ENCODE peak calls at places on chromosomes 16 and 17, in four cellular contexts. F, K, R and L are unnamed samples.
A peak's percentile ranks its signal among the peaks of the same experiment; 100 is the strongest.

GRCh38 chr17:79757140-79757745 is 20.7 kb upstream of the CBX2 start:
- DNase-seq in F (no peak), K (no peak), R (no peak), L (no peak)

GRCh38 chr17:27456681-27457404 is 595 bp downstream of the KSR1 start:
- DNase-seq in F (no peak), K (no peak), R (no peak), L (no peak)

GRCh38 chr16:30010817-30011504 is at the start of gene DOC2A:
- DNase-seq in F (no peak), K (no peak), R (no peak), L (no peak)

GRCh38 chr16:89921699-89922476 is 1.3 kb upstream of the TUBB3 start:
- DNase-seq in F (peak; percentile 79), K (peak; percentile 87), R (no peak), L (peak; percentile 71)

GRCh38 chr17:68593331-68593710 is 7.8 kb downstream of the FAM20A start:
- DNase-seq in F (no peak), K (no peak), R (no peak), L (no peak)

GRCh38 chr17:49645654-49646053 is 32.2 kb downstream of the SPOP start:
- DNase-seq in F (no peak), K (no peak), R (no peak), L (no peak)

GRCh38 chr17:74199306-74200092 is 4.0 kb upstream of the RPL38 start:
- DNase-seq in F (no peak), K (peak; percentile 83), R (peak; percentile 64), L (no peak)

GRCh38 chr17:27810211-27810901 is 10.0 kb upstream of the NOS2 start:
- DNase-seq in F (no peak), K (no peak), R (no peak), L (no peak)

GRCh38 chr16:48511071-48511540 is 98.9 kb downstream of the N4BP1 start:
- DNase-seq in F (no peak), K (no peak), R (no peak), L (peak; percentile 61)

GRCh38 chr17:65064452-65065019 is 8.0 kb upstream of the GNA13 start:
- DNase-seq in F (peak; percentile 90), K (peak; percentile 91), R (no peak), L (no peak)

GRCh38 chr17:4150106-4150505 is 7.1 kb downstream of the CYB5D2 start:
- DNase-seq in F (no peak), K (no peak), R (no peak), L (no peak)

DNA sequence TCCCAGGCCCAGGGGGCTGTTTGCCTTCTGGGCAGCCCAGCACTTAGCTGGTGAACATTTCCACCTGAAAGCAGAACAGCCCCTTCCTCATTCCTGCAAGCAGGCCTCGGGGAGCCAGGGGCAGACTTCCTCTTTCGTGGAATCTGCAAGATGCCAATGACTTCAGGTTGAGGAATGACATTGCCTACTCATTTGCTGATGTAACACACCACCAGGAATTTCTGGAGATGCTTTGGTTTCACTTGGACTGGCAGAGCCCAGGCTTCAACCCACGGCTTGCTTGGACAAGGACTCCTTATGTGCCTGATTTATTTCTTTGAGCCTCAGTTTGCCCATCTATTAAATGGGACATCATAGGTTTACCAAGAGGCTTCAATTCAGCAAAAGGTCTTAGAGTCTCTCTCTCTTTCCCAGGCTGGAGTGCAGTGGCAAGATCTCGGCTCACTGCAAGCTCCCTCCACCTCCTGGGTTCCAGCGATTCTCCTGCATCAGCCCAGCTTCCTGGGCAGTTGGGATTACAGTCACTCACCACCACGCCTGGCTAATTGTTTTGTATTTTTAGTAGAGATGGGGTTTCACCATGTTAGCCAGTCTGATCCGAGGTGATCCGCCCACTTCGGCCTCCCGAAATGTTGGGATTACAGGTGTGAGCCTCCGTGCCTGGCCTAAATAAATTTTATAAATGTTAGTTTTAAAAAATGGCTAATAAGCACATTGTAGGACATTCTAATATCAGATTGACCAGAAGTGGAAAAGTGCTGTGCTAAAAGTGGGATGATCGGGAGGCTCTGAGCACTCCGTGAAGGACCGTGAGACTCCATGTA is 874 bp upstream of the NLRP1 start:
- DNase-seq in F (peak; percentile 41), K (peak; percentile 55), R (no peak), L (peak; percentile 75)
- H3K4me3 ChIP-seq in F (no peak overlapping the region), K (no peak overlapping the region), R (no peak overlapping the region), L (no peak overlapping the region)

GRCh38 chr17:41442772-41443171 is 2.0 kb upstream of the KRT38 start:
- DNase-seq in F (no peak), K (peak; percentile 25), R (no peak), L (peak; percentile 60)
- TF ChIP-seq CTCF in F (no peak), K (no peak), R (no peak), L (no peak)

GRCh38 chr16:70466812-70467090 is 12.4 kb downstream of the FCSK start:
- DNase-seq in F (no peak), K (no peak), R (no peak), L (no peak)
- H3K4me3 ChIP-seq in F (no peak overlapping the region), K (no peak overlapping the region), R (no peak overlapping the region), L (no peak overlapping the region)

GRCh38 chr17:70622382-70623260 is 453.3 kb downstream of the KCNJ2 start:
- DNase-seq in F (no peak), K (peak; percentile 80), R (peak; percentile 75), L (no peak)
- TF ChIP-seq CTCF in F (peak; percentile 72), K (peak; percentile 97), R (peak; percentile 82), L (peak; percentile 46)

DNA sequence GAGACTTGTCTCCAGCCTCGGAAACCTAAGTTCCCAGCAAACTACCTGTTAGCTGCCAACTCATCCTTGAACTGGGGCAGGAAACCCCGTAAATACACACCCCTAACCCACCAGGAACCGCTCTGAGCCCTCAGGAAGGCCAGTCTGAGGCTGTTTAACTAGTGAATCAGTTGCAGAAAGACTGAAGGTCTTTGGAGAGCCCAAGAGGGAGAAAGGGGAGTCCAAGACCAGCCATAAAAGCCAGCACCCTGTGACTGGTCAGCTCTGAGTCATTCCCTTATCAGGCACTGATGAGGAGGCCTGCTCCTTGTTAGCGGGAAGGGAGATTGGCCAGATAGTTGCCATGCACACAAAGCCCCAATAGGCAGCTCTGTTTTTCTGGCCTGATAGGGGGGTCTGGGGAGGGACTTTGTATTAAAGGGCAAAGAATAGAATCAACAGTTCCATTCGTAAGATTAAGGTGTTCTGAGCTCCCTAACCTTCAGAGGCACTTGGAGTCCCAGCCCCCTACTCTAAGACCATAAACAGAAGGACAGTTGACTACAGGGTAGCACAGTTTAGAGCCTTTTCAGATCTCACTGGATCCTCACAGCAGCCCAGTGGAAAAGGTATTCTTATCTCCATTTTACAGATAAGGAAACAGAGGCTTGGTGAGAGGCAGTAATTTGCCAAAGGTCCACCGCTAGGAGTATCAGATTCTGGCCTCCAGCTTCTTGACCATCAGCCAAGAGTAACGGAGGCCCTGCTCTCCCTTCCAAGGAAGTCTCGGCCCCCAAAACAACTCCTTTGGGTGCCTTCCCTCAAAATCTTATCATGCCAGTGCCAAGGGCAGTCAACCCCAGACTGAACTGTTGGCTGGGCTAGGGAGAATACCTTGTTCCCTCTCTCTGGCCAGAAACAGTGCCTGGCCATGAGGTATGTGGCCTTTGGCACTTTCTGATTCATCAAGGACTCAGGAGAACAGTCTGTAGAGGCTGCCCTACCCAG is 2.2 kb upstream of the KRT19 start:
- DNase-seq in F (peak; percentile 99), K (peak; percentile 94), R (no peak), L (peak; percentile 77)
- H3K4me3 ChIP-seq in F (peak overlapping the region; percentile 93), K (peak overlapping the region; percentile 90), R (no peak overlapping the region), L (no peak overlapping the region)

GRCh38 chr17:6780001-6780400 is 4.0 kb downstream of the FBXO39 start:
- DNase-seq in F (peak; percentile 33), K (no peak), R (no peak), L (no peak)
- TF ChIP-seq CTCF in F (no peak), K (no peak), R (no peak), L (no peak)

GRCh38 chr17:72208832-72209231 is 88.0 kb downstream of the SOX9 start:
- DNase-seq in F (no peak), K (no peak), R (no peak), L (no peak)

GRCh38 chr17:72205801-72206200 is 85.0 kb downstream of the SOX9 start:
- DNase-seq in F (no peak), K (no peak), R (no peak), L (no peak)

GRCh38 chr17:72206376-72206775 is 85.6 kb downstream of the SOX9 start:
- DNase-seq in F (no peak), K (no peak), R (no peak), L (no peak)

DNA sequence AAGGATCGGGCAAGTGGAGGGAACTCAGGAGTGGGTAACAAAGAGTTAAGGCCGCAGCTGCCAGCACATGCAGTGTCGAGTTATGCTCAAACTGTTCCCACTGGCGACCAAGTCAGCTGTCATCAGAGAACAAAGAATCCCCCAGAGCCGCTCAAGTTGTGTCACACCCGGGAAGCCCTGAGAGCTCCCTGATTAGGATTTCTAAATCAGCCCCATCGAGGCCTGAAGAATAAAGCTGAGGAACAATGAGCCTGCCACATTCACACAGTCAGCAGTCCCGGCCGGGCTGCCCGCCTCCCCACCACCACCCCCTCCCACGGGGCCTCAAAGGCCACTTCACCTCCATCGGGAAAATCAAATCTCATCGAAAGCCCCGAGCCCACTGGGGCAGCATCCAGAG is 84.5 kb downstream of the SOX9 start:
- DNase-seq in F (no peak), K (no peak), R (peak; percentile 34), L (no peak)
- H3K4me3 ChIP-seq in F (no peak overlapping the region), K (no peak overlapping the region), R (peak overlapping the region; percentile 26), L (no peak overlapping the region)

GRCh38 chr17:13646411-13646810 is 44.7 kb upstream of the HS3ST3A1 start:
- DNase-seq in F (no peak), K (no peak), R (no peak), L (no peak)

GRCh38 chr17:13646969-13647368 is 45.2 kb upstream of the HS3ST3A1 start:
- DNase-seq in F (no peak), K (no peak), R (no peak), L (no peak)

GRCh38 chr17:13650096-13650675 is 48.5 kb upstream of the HS3ST3A1 start:
- DNase-seq in F (no peak), K (no peak), R (no peak), L (no peak)

GRCh38 chr17:13643196-13643595 is 41.5 kb upstream of the HS3ST3A1 start:
- DNase-seq in F (no peak), K (no peak), R (no peak), L (no peak)

GRCh38 chr17:13647551-13647950 is 45.8 kb upstream of the HS3ST3A1 start:
- DNase-seq in F (no peak), K (no peak), R (no peak), L (no peak)
- TF ChIP-seq CTCF in F (no peak), K (no peak), R (no peak), L (no peak)